ENCODE peak calls at places on chromosomes 12 and 14, in six cellular contexts. R is A549, S is transverse colon, E is HepG2, J is stomach, G is thyroid gland. P is an unnamed sample.

GRCh38 chr14:95998656-95999055 is 40.5 kb upstream of the C14orf132 start:
- DNase-seq in J (no peak), G (no peak), S (no peak), E (no peak), R (peak), P (no peak)

GRCh38 chr12:131124487-131125280 is 171.0 kb downstream of the ADGRD1 start:
- DNase-seq in E (no peak), G (no peak), R (no peak), J (no peak), S (no peak), P (no peak)

GRCh38 chr14:57297852-57298251 is 29.1 kb downstream of the AP5M1 start:
- DNase-seq in R (no peak), E (no peak), S (no peak), J (no peak), G (no peak), P (no peak)

GRCh38 chr14:64201931-64202330 is 92.2 kb downstream of the ESR2 start:
- DNase-seq in R (no peak), J (no peak), S (no peak), G (no peak), E (no peak), P (no peak)

GRCh38 chr12:49332891-49333371 is 4.1 kb downstream of the C1QL4 start:
- DNase-seq in J (peak), G (peak), E (no peak), R (no peak), S (no peak), P (no peak)

GRCh38 chr12:132494294-132495164 is 4.6 kb downstream of the FBRSL1 start:
- DNase-seq in R (no peak), G (peak), E (no peak), J (peak), S (no peak), P (no peak)

GRCh38 chr14:53458368-53458814 is 305.3 kb upstream of the DDHD1 start:
- DNase-seq in E (peak), J (no peak), R (peak), S (no peak), G (no peak), P (no peak)

GRCh38 chr12:48122065-48122834 is 3.1 kb downstream of the PFKM start:
- DNase-seq in S (no peak), G (no peak), R (no peak), E (no peak), J (no peak), P (no peak)

GRCh38 chr12:104133861-104134260 is 4.1 kb downstream of the NFYB start:
- DNase-seq in R (no peak), S (no peak), J (no peak), G (no peak), E (no peak), P (no peak)

GRCh38 chr12:45490232-45490881 is 239.1 kb upstream of the ARID2 start:
- DNase-seq in E (no peak), R (no peak), S (no peak), G (no peak), J (no peak), P (no peak)

GRCh38 chr12:7609480-7609879 is 56.2 kb downstream of the APOBEC1 start:
- DNase-seq in S (no peak), R (no peak), J (no peak), E (no peak), G (no peak), P (no peak)

GRCh38 chr12:18696971-18697602 is 40.7 kb downstream of the PLCZ1 start:
- DNase-seq in G (no peak), J (no peak), R (no peak), E (no peak), S (no peak), P (no peak)

GRCh38 chr14:105857816-105858675 is 331.7 kb downstream of the TMEM121 start:
- DNase-seq in G (no peak), S (peak), R (no peak), E (no peak), J (no peak), P (peak)

GRCh38 chr12:123101467-123102004 is 49.4 kb downstream of the PITPNM2 start:
- DNase-seq in E (no peak), G (no peak), R (no peak), J (no peak), S (no peak), P (no peak)

GRCh38 chr14:61120576-61120975 is 139.5 kb downstream of the SLC38A6 start:
- DNase-seq in E (no peak), G (no peak), S (no peak), J (no peak), R (no peak), P (no peak)

GRCh38 chr12:18868673-18869072 is 130.8 kb downstream of the CAPZA3 start:
- DNase-seq in S (no peak), J (no peak), R (no peak), E (no peak), G (no peak), P (no peak)

GRCh38 chr14:37093364-37093763 is 79.0 kb downstream of the SLC25A21 start:
- DNase-seq in S (no peak), J (no peak), G (no peak), E (no peak), R (no peak), P (no peak)

GRCh38 chr14:79967001-79967400 is 244.3 kb downstream of the DIO2 start:
- DNase-seq in E (no peak), S (no peak), J (no peak), G (no peak), R (no peak), P (no peak)

GRCh38 chr14:23077962-23078361 is 17.0 kb downstream of the ACIN1 start:
- DNase-seq in S (no peak), J (no peak), R (no peak), E (no peak), G (no peak), P (no peak)

GRCh38 chr14:102539544-102540309 is 30.2 kb upstream of the ANKRD9 start:
- DNase-seq in R (no peak), E (peak), S (no peak), G (no peak), J (no peak), P (no peak)

GRCh38 chr12:98154850-98155249 is 360.5 kb upstream of the TMPO start:
- DNase-seq in S (no peak), G (peak), E (peak), R (peak), J (no peak), P (no peak)

GRCh38 chr12:95551305-95551704 is at the start of gene USP44:
- DNase-seq in S (no peak), E (no peak), R (no peak), J (no peak), G (no peak), P (no peak)

GRCh38 chr12:98754095-98754494 is 109.0 kb downstream of the APAF1 start:
- DNase-seq in J (no peak), E (peak), S (no peak), R (peak), G (no peak), P (no peak)

GRCh38 chr12:107330901-107331431 is 237.6 kb upstream of the CRY1 start:
- DNase-seq in S (no peak), R (no peak), J (no peak), E (no peak), G (no peak), P (no peak)

GRCh38 chr12:18888062-18888461 is 150.1 kb downstream of the CAPZA3 start:
- DNase-seq in J (no peak), S (no peak), R (no peak), E (no peak), G (no peak), P (no peak)

GRCh38 chr12:55706840-55707671 is 648 bp downstream of the ITGA7 start:
- DNase-seq in E (no peak), S (no peak), G (peak), J (no peak), R (no peak), P (no peak)

DNA sequence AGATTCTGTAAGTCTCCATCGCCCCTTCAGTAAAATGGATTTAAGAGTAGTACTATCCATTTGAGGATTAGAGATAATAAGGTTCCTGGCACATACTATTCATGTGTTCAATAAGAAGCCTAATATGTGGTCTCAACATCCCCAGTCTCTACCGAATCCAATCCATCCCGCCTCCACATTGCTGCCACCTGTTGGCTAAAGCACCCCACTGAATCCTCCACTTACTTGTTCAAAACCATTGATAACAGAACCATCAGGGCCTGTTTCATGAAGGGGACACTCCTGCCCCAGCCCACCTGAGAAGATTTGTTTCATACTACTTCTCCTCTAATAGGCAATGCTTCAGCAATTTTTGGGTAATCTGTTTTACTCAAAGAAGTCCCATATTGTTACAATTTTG is 147.5 kb downstream of the SLC2A13 start:
- DNase-seq in R (peak), S (no peak), E (peak), G (no peak), J (no peak), P (no peak)
- TF ChIP-seq CTCF in R (peak), S (no peak), E (peak), G (no peak), J (no peak), P (no peak)

GRCh38 chr14:24332094-24332983 is 2.5 kb downstream of the ADCY4 start:
- DNase-seq in R (peak), G (peak), S (peak), E (peak), J (peak), P (peak)
- H3K4me3 ChIP-seq in R (no peak), G (no peak), S (peak), E (peak), J (peak), P (peak)

DNA sequence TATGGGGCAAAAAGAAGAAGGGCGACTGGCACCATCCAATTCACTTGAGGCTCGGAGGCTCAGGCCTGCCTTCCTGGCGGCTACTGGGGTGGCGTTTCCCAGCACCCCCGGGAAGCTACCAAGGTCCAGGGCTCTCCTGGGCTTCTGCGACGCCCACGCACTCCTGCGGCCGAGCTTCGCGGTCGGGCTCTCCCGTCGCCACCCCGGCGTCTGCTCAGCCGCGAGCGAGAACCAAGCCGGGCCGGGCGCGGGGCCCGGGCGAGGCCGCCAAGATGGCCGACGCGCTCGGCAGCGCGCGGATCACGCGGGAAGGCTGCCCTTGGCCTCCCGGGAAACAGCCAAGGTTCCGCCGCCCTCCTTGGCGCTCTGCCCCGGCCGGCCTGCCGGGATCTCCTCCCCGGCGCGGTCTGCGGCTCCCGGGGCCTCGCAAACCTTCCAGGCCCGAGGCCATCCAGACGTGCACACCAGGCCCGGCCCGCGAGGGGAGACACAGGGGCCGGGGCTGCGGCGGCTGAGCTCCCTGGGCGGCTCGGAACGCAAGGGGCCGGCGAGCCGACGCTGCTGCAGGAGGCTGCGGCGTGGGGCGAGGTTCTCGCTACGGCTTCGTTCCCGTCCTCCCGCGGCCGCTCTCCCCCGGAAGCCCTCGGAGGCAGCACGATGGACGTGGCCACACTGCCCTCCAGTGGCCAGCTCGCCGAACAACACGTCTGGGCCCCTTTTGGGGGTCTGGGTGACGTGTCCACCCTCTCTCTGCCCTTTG is 23.5 kb upstream of the ZFP36L1 start:
- DNase-seq in R (peak), J (peak), G (peak), S (peak), E (peak), P (peak)
- TF ChIP-seq POLR2A in R (peak), J (no peak), G (peak), S (peak), E (no peak), P (peak)

GRCh38 chr14:88385212-88386101 is at the start of gene SPATA7:
- DNase-seq in J (peak), E (peak), S (peak), R (peak), G (peak), P (peak)

GRCh38 chr14:88379706-88380343 is 5.6 kb upstream of the SPATA7 start:
- DNase-seq in E (no peak), R (no peak), J (no peak), G (peak), S (no peak), P (no peak)

GRCh38 chr14:88386395-88386794 is 938 bp downstream of the SPATA7 start:
- DNase-seq in E (no peak), R (no peak), J (no peak), G (no peak), S (no peak), P (no peak)

GRCh38 chr14:88384653-88385205 is 728 bp upstream of the SPATA7 start:
- DNase-seq in R (no peak), J (no peak), E (no peak), G (no peak), S (no peak), P (no peak)

GRCh38 chr14:88380405-88380804 is 5.1 kb upstream of the SPATA7 start:
- DNase-seq in R (peak), E (no peak), G (no peak), J (no peak), S (no peak), P (no peak)
- TF ChIP-seq CTCF in R (peak), E (peak), G (no peak), J (no peak), S (no peak), P (peak)

DNA sequence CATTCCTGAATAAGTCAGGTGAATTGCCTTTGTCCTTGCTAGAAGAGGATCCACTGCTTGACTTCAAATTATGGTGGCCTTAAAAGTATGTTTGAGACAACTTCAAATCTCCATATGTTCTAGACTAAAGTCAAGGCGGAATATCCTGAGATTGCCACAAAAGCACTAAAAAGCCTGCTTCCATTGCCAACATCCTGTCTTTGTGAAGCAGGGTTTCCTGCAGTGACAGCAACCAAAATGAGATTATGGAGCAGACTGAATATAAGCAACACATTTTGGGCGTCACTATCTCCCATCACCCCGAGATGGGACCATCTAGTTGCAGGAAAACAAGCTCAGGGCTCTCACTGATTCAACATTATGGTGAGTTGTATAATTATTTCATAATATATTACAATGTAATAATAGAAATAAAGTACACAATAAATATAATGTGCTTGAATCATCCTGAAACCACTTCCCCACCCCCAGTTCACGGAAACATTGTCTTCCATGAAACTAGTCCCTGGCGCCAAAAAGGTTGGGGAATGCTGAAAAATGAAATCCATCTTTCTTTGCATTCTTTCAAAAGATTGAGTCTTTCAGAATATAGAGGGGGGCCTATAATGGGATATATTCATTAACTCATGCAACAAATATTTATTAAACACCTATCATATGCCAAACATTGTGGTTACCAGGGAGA is 143.7 kb downstream of the GPHN start:
- DNase-seq in S (no peak), R (no peak), G (no peak), J (no peak), E (no peak), P (no peak)
- H3K4me3 ChIP-seq in S (no peak), R (no peak), G (no peak), J (no peak), E (no peak), P (no peak)

P was measured in Peyer's patch.